ENCODE peak calls at places on chromosomes 1 and 21, in nine cellular contexts. N is cardiac muscle cell; T is breast epithelium; H is foreskin fibroblast; G is endothelial cell; X is progenitor cell of endocrine pancreas; O is body of pancreas; D is Caco-2; A is CD8-positive, alpha-beta T cell. P is an unnamed sample.

GRCh38 chr1:11535316-11535715 is 56.4 kb downstream of the DISP3 start:
- DNase-seq in N (no peak), T (no peak), H (no peak), G (no peak), X (no peak), O (no peak), D (no peak), A (no peak), P (no peak)

GRCh38 chr1:165403835-165404482 is 41.0 kb downstream of the RXRG start:
- DNase-seq in N (peak), T (no peak), H (peak), G (peak), X (peak), O (peak), D (peak), A (no peak), P (peak)

GRCh38 chr1:111660204-111661150 is 40.9 kb downstream of the RAP1A start:
- DNase-seq in N (peak), T (no peak), H (no peak), G (no peak), X (no peak), O (no peak), D (no peak), A (no peak), P (no peak)

GRCh38 chr1:205300149-205300548 is 21.4 kb downstream of the NUAK2 start:
- DNase-seq in N (no peak), T (no peak), H (no peak), G (no peak), X (no peak), O (no peak), D (no peak), A (no peak), P (no peak)

GRCh38 chr1:211579434-211580302 is 707 bp upstream of the SLC30A1 start:
- DNase-seq in N (no peak), T (peak), H (peak), G (peak), X (no peak), O (peak), D (peak), A (no peak), P (no peak)

GRCh38 chr1:229344937-229345684 is 2.3 kb upstream of the CCSAP start:
- DNase-seq in N (no peak), T (no peak), H (no peak), G (no peak), X (no peak), O (no peak), D (no peak), A (no peak), P (no peak)

GRCh38 chr1:56709269-56709880 is 64.3 kb downstream of the PRKAA2 start:
- DNase-seq in N (peak), T (no peak), H (peak), G (peak), X (no peak), O (no peak), D (peak), A (no peak), P (peak)

GRCh38 chr1:56577859-56578663 is 1.3 kb downstream of the PLPP3 start:
- DNase-seq in N (peak), T (peak), H (peak), G (peak), X (peak), O (peak), D (peak), A (no peak), P (peak)

GRCh38 chr1:62530516-62531154 is 66.7 kb upstream of the ANGPTL3 start:
- DNase-seq in N (peak), T (peak), H (peak), G (peak), X (peak), O (peak), D (peak), A (no peak), P (no peak)

GRCh38 chr21:39004776-39005605 is 178.3 kb downstream of the PSMG1 start:
- DNase-seq in N (peak), T (no peak), H (peak), G (no peak), X (no peak), O (peak), D (no peak), A (no peak), P (no peak)

GRCh38 chr1:236287757-236288619 is 6.2 kb upstream of the ERO1B start:
- DNase-seq in N (no peak), T (no peak), H (peak), G (no peak), X (no peak), O (peak), D (peak), A (no peak), P (no peak)

GRCh38 chr1:18283601-18284385 is 176.2 kb downstream of the IGSF21 start:
- DNase-seq in N (no peak), T (no peak), H (no peak), G (no peak), X (no peak), O (no peak), D (no peak), A (no peak), P (peak)

GRCh38 chr1:16026723-16027484 is 5.1 kb downstream of the CLCNKA start:
- DNase-seq in N (peak), T (peak), H (no peak), G (peak), X (peak), O (peak), D (peak), A (peak), P (no peak)

GRCh38 chr1:190084552-190084951 is 393.1 kb downstream of the BRINP3 start:
- DNase-seq in N (no peak), T (no peak), H (no peak), G (no peak), X (no peak), O (no peak), D (peak), A (no peak), P (no peak)

GRCh38 chr1:231421616-231421970 is 494 bp downstream of the EGLN1 start:
- DNase-seq in N (peak), T (no peak), H (peak), G (peak), X (no peak), O (peak), D (peak), A (no peak), P (peak)

GRCh38 chr21:41294548-41295231 is 21.9 kb upstream of the FAM3B start:
- DNase-seq in N (no peak), T (no peak), H (no peak), G (no peak), X (no peak), O (no peak), D (no peak), A (no peak), P (no peak)

GRCh38 chr1:89274431-89274857 is 1.8 kb upstream of the GBP5 start:
- DNase-seq in N (peak), T (no peak), H (peak), G (no peak), X (no peak), O (no peak), D (no peak), A (no peak), P (no peak)

GRCh38 chr1:30385246-30385940 is 338.0 kb downstream of the MATN1 start:
- DNase-seq in N (no peak), T (peak), H (no peak), G (no peak), X (no peak), O (no peak), D (no peak), A (no peak), P (no peak)

GRCh38 chr21:44636209-44637017 is 743 bp upstream of the KRTAP10-10 start:
- DNase-seq in N (no peak), T (no peak), H (no peak), G (no peak), X (no peak), O (no peak), D (no peak), A (no peak), P (no peak)

GRCh38 chr1:15941899-15942660 is 33.8 kb downstream of the ZBTB17 start:
- DNase-seq in N (no peak), T (no peak), H (no peak), G (no peak), X (no peak), O (peak), D (no peak), A (no peak), P (no peak)

GRCh38 chr1:159970932-159971342 is 16.9 kb upstream of the SLAMF9 start:
- DNase-seq in N (no peak), T (no peak), H (no peak), G (no peak), X (no peak), O (peak), D (peak), A (no peak), P (no peak)

GRCh38 chr1:98468111-98468717 is 193.3 kb upstream of the SNX7 start:
- DNase-seq in N (peak), T (no peak), H (peak), G (peak), X (no peak), O (no peak), D (peak), A (no peak), P (peak)

GRCh38 chr1:221100196-221100950 is 221.1 kb downstream of the HLX start:
- DNase-seq in N (peak), T (no peak), H (peak), G (no peak), X (no peak), O (no peak), D (no peak), A (no peak), P (no peak)

GRCh38 chr21:31184462-31184861 is 146.2 kb upstream of the KRTAP19-8 start:
- DNase-seq in N (no peak), T (no peak), H (no peak), G (no peak), X (no peak), O (no peak), D (no peak), A (peak), P (peak)

GRCh38 chr1:121483961-121484424 is 299.2 kb downstream of the SRGAP2C start:
- DNase-seq in N (peak), T (no peak), H (peak), G (no peak), X (no peak), O (no peak), D (no peak), A (no peak), P (no peak)

GRCh38 chr1:31672988-31673387 is 28.3 kb upstream of the PEF1 start:
- DNase-seq in N (no peak), T (no peak), H (peak), G (no peak), X (no peak), O (no peak), D (no peak), A (no peak), P (no peak)

GRCh38 chr1:154739654-154740053 is 130.4 kb downstream of the KCNN3 start:
- DNase-seq in N (no peak), T (no peak), H (no peak), G (no peak), X (no peak), O (no peak), D (no peak), A (no peak), P (no peak)

GRCh38 chr1:206854401-206855129 is 10.9 kb upstream of the IL20 start:
- DNase-seq in N (no peak), T (no peak), H (no peak), G (no peak), X (no peak), O (peak), D (no peak), A (no peak), P (no peak)

GRCh38 chr1:156581661-156582387 is 2.3 kb downstream of the TTC24 start:
- DNase-seq in N (no peak), T (no peak), H (no peak), G (no peak), X (no peak), O (no peak), D (no peak), A (peak), P (no peak)

GRCh38 chr1:148372731-148373130 is 110.4 kb downstream of the PPIAL4G start:
- DNase-seq in N (no peak), T (no peak), H (peak), G (no peak), X (no peak), O (no peak), D (no peak), A (peak), P (no peak)

GRCh38 chr1:226663327-226663704 is 75.8 kb downstream of the ITPKB start:
- DNase-seq in N (no peak), T (no peak), H (no peak), G (no peak), X (no peak), O (no peak), D (no peak), A (no peak), P (no peak)

GRCh38 chr1:178501705-178502329 is 5.1 kb upstream of the CLEC20A start:
- DNase-seq in N (peak), T (peak), H (peak), G (peak), X (peak), O (peak), D (peak), A (peak), P (peak)

GRCh38 chr21:42861311-42862122 is 17.8 kb downstream of the WDR4 start:
- DNase-seq in N (no peak), T (no peak), H (no peak), G (no peak), X (no peak), O (no peak), D (no peak), A (no peak), P (no peak)
- TF ChIP-seq CTCF in N (no peak), T (no peak), H (no peak), G (no peak), X (no peak), O (no peak), D (no peak), A (no peak), P (no peak)

GRCh38 chr1:168321945-168322344 is 41.3 kb downstream of the TBX19 start:
- DNase-seq in N (peak), T (no peak), H (peak), G (no peak), X (no peak), O (no peak), D (peak), A (no peak), P (peak)
- TF ChIP-seq CTCF in N (peak), T (no peak), H (peak), G (no peak), X (no peak), O (peak), D (peak), A (no peak), P (no peak)

GRCh38 chr1:3070654-3071506 is 1.9 kb downstream of the PRDM16 start:
- DNase-seq in N (peak), T (no peak), H (peak), G (peak), X (no peak), O (peak), D (no peak), A (no peak), P (no peak)

GRCh38 chr1:3068400-3069361 is at the start of gene PRDM16:
- DNase-seq in N (peak), T (no peak), H (peak), G (peak), X (peak), O (peak), D (peak), A (no peak), P (no peak)

GRCh38 chr1:3067671-3068399 is 1.2 kb upstream of the PRDM16 start:
- DNase-seq in N (no peak), T (no peak), H (no peak), G (no peak), X (no peak), O (peak), D (no peak), A (no peak), P (no peak)

GRCh38 chr1:3070304-3070653 is 1.3 kb downstream of the PRDM16 start:
- DNase-seq in N (no peak), T (no peak), H (no peak), G (no peak), X (no peak), O (no peak), D (no peak), A (no peak), P (no peak)

DNA sequence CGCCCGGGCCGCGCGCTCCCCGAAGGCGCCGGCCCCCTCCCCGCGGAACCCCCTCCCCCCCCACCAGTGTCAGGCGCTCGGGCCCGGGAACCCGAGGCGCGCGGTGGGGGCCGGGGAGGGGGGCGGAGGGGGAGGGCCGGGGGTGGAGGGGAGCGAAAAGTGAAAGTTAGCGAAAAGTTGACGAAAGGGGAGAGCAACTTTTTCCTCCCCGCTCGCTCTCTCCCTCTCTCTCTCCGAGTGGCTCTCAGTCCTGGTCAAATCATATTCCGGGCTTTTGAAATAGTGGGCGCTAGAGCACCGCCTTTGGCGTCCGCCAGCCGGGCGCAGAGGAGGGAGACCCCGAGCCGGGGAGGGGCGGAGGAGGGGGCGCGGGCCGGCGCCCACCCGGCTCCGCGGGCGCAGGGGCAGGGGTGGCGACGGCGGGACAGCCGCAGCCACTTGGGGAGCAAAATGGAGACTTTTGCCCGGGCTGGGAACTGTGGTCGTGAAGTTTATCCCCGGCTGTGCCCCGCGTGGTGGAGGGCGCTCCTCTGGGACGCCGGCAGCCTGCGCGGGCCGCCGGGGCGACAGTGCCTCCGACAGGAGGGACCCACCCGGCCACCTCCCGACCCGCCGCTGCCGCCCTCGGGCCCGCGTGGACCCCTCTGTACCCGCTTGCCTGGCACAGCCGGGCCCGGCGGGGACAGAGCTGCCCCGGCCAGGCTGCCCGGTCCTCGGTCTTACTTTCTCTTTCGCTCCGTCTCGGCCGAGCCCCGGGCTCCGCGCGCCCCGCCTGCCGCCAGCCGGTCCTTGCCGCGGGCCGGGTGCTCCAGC is 694 bp downstream of the PRDM16 start:
- DNase-seq in N (peak), T (no peak), H (peak), G (peak), X (peak), O (peak), D (peak), A (no peak), P (peak)
- TF ChIP-seq CTCF in N (peak), T (no peak), H (no peak), G (no peak), X (peak), O (peak), D (peak), A (no peak), P (no peak)

DNA sequence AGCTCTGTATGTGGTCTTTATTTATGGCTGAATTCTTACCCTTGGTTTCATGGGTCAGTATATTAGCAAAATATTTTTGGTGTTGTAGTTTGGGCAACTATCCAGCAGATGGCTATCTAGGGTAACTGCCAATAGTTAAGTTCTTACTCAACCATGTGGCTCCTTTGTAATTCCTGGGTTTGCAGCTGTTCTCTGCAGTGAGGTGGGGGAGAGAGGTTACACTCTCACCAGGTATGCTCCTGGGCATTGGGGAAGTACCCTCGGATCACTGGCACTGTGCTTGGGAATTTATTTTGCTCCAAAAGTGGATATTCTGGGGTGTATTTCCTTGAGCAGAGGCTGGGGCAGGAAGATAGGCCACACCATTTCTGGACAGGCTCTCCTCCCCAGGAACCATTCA is 436.7 kb upstream of the TMPRSS15 start:
- DNase-seq in N (no peak), T (no peak), H (no peak), G (no peak), X (no peak), O (no peak), D (peak), A (no peak), P (no peak)
- TF ChIP-seq CTCF in N (no peak), T (no peak), H (no peak), G (peak), X (peak), O (no peak), D (peak), A (no peak), P (no peak)

DNA sequence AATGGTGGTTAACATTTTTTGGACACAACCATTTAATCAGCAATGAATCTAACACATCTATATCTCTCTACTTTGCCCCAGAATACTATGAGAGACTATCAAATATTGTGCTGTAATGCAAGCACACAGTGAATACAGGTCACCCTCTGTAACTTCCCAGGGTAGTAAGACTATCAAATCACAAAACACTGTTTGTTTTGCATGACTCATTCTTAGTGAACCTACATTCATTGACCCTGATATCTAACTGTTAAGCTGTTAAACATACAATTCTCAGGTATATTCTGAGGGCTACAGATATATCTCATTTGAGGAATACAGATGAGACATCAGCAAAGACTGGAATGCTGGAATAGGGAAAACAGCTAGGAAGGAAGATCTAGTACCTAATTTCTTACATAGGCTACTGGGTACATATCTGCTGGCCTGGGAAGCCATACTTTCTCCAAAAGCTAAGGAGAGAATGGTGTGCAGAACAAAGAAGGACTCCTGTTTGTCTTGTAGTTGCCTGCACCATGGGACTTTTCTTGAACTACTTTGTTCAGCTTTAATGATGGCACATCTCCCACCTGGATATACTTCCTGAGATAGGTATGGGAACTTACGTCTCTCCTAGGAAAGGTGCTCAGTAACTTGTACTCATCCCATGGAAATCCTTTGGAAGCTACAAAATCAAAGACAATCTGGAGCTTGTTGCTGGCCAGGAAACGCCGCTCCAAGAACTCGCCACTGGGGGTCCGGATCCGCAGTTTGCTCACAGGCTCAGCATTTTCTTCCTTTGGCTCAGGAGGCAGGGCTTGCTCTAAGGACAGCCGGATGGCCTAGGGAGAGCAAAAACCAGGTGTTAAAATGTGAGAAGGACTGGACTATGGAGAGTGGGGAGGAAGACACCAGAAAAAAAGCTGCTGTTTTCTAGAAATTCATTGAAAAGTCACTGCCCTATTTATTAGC is 51.9 kb upstream of the DMRTA2 start:
- DNase-seq in N (no peak), T (no peak), H (peak), G (peak), X (no peak), O (no peak), D (no peak), A (no peak), P (no peak)
- TF ChIP-seq CTCF in N (no peak), T (no peak), H (no peak), G (no peak), X (peak), O (no peak), D (no peak), A (no peak), P (no peak)